ENCODE peak calls at places on chromosome 7, in seven cellular contexts. A is ecto neural progenitor cell; M is stimulated activated CD4-positive, alpha-beta T cell treated with anti-CD3 and anti-CD28 coated beads, Interleukin-1b, Interleukin-23, amount 100 ng/mL, for 4 hours; V is left colon; Y is stimulated activated CD8-positive, alpha-beta memory T cell treated with anti-CD3 and anti-CD28 coated beads, Interleukin-7, amount 100 ng/mL, for 24 hours; C is T-helper 9 cell; T is activated CD4-positive, CD25-positive, alpha-beta regulatory T cell. B is an unnamed sample.

GRCh38 chr7:96781919-96782318 is 72.3 kb upstream of the SEM1 start:
- DNase-seq in T (no peak), M (no peak), A (no peak), C (no peak), Y (no peak), V (no peak), B (no peak)

GRCh38 chr7:142487124-142487523 is 229.3 kb upstream of the PRSS58 start:
- DNase-seq in C (no peak), M (no peak), Y (no peak), T (no peak), V (no peak), A (no peak), B (no peak)

GRCh38 chr7:107998150-107998549 is 4.8 kb downstream of the LAMB1 start:
- DNase-seq in M (no peak), V (no peak), A (no peak), Y (no peak), C (no peak), T (no peak), B (no peak)

GRCh38 chr7:158351481-158351880 is 236.1 kb downstream of the PTPRN2 start:
- DNase-seq in T (no peak), Y (no peak), M (no peak), A (peak), V (no peak), C (no peak), B (no peak)

GRCh38 chr7:2482725-2483451 is 6.7 kb upstream of the GRIFIN start:
- DNase-seq in A (no peak), M (no peak), C (no peak), T (no peak), V (peak), Y (no peak), B (no peak)

GRCh38 chr7:24419070-24419469 is 135.1 kb downstream of the NPY start:
- DNase-seq in T (no peak), A (no peak), Y (no peak), M (no peak), C (no peak), V (no peak), B (no peak)

GRCh38 chr7:137254766-137255165 is 88.8 kb downstream of the PTN start:
- DNase-seq in M (no peak), Y (no peak), A (no peak), T (no peak), V (no peak), C (no peak), B (no peak)

GRCh38 chr7:144027974-144028373 is 20.8 kb upstream of the OR2A5 start:
- DNase-seq in C (no peak), Y (no peak), M (no peak), A (no peak), V (no peak), T (no peak), B (no peak)

GRCh38 chr7:15828881-15829280 is 142.4 kb upstream of the MEOX2 start:
- DNase-seq in T (no peak), V (no peak), C (no peak), M (no peak), A (no peak), Y (no peak), B (no peak)

GRCh38 chr7:3598855-3599254 is 297.8 kb downstream of the SDK1 start:
- DNase-seq in T (no peak), Y (no peak), A (no peak), V (no peak), C (no peak), M (no peak), B (no peak)

GRCh38 chr7:81929386-81929785 is 159.5 kb upstream of the HGF start:
- DNase-seq in V (no peak), T (no peak), Y (no peak), M (no peak), C (no peak), A (no peak), B (no peak)

GRCh38 chr7:80100254-80100653 is 34.4 kb upstream of the GNAI1 start:
- DNase-seq in T (no peak), V (no peak), M (no peak), A (no peak), C (no peak), Y (no peak), B (no peak)

GRCh38 chr7:148987751-148988512 is 40.4 kb downstream of the PDIA4 start:
- DNase-seq in M (no peak), A (no peak), C (no peak), T (no peak), V (peak), Y (no peak), B (no peak)

GRCh38 chr7:135976312-135977019 is 693 bp downstream of the MTPN start:
- DNase-seq in M (no peak), C (peak), A (no peak), Y (peak), T (no peak), V (peak), B (no peak)

GRCh38 chr7:100875356-100875751 is 451 bp downstream of the SRRT start:
- DNase-seq in C (no peak), M (no peak), V (no peak), A (no peak), T (no peak), Y (no peak), B (no peak)

GRCh38 chr7:151012921-151013347 is 11.4 kb downstream of the ATG9B start:
- DNase-seq in T (no peak), V (no peak), Y (no peak), M (no peak), C (no peak), A (peak), B (no peak)

GRCh38 chr7:159031750-159032149 is 112.9 kb downstream of the VIPR2 start:
- DNase-seq in T (no peak), V (no peak), Y (no peak), C (no peak), M (no peak), A (no peak), B (no peak)

GRCh38 chr7:74094224-74095095 is 10.9 kb downstream of the LIMK1 start:
- DNase-seq in M (peak), T (peak), Y (peak), C (peak), V (peak), A (peak), B (peak)

GRCh38 chr7:47370461-47371042 is 211.4 kb downstream of the TNS3 start:
- DNase-seq in C (no peak), T (no peak), M (no peak), Y (no peak), V (no peak), A (no peak), B (no peak)

GRCh38 chr7:77309714-77310220 is 106.4 kb downstream of the GSAP start:
- DNase-seq in A (no peak), V (no peak), T (no peak), Y (no peak), C (no peak), M (no peak), B (no peak)

GRCh38 chr7:70630647-70631457 is 501.1 kb upstream of the GALNT17 start:
- DNase-seq in M (no peak), V (no peak), A (no peak), T (no peak), C (no peak), Y (no peak), B (no peak)

GRCh38 chr7:123643495-123644428 is 11.9 kb upstream of the LMOD2 start:
- DNase-seq in V (no peak), M (no peak), T (no peak), Y (no peak), A (no peak), C (no peak), B (no peak)

GRCh38 chr7:93636276-93636675 is 61.8 kb upstream of the CALCR start:
- DNase-seq in C (no peak), V (no peak), Y (no peak), M (no peak), T (no peak), A (no peak), B (no peak)

GRCh38 chr7:49166441-49166840 is 242.1 kb downstream of the CDC14C start:
- DNase-seq in Y (no peak), V (no peak), A (no peak), M (no peak), T (no peak), C (no peak), B (no peak)